ENCODE peak calls at places on chromosomes 1 and 21, in seven cellular contexts. One of them, this sample, is unnamed.

GRCh38 chr1:213070399-213070798 is 19.4 kb downstream of the RPS6KC1 start:
- DNase-seq in GM23248: peak; percentile 80
- DNase-seq in MM.1S: peak; percentile 87
- DNase-seq in OCI-LY7: peak; percentile 19
- DNase-seq in HCT116: no peak
- DNase-seq in GM23338: no peak
- DNase-seq in SK-N-SH: peak; percentile 7
- DNase-seq in this sample: peak; percentile 60

GRCh38 chr1:52253421-52253820 is 111.5 kb downstream of the ZFYVE9 start:
- DNase-seq in GM23248: no peak
- DNase-seq in MM.1S: no peak
- DNase-seq in OCI-LY7: no peak
- DNase-seq in HCT116: no peak
- DNase-seq in GM23338: no peak
- DNase-seq in SK-N-SH: no peak
- DNase-seq in this sample: no peak

GRCh38 chr21:31530918-31531705 is 128.4 kb upstream of the SOD1 start:
- DNase-seq in GM23248: peak; percentile 21
- DNase-seq in MM.1S: no peak
- DNase-seq in OCI-LY7: no peak
- DNase-seq in HCT116: no peak
- DNase-seq in GM23338: no peak
- DNase-seq in SK-N-SH: peak; percentile 77
- DNase-seq in this sample: no peak

GRCh38 chr1:89887270-89887669 is 66.4 kb downstream of the LRRC8D start:
- DNase-seq in GM23248: peak; percentile 83
- DNase-seq in MM.1S: no peak
- DNase-seq in OCI-LY7: no peak
- DNase-seq in HCT116: no peak
- DNase-seq in GM23338: no peak
- DNase-seq in SK-N-SH: no peak
- DNase-seq in this sample: no peak

GRCh38 chr1:151502035-151502728 is 9.0 kb upstream of the CGN start:
- DNase-seq in GM23248: no peak
- DNase-seq in MM.1S: no peak
- DNase-seq in OCI-LY7: no peak
- DNase-seq in HCT116: no peak
- DNase-seq in GM23338: no peak
- DNase-seq in SK-N-SH: no peak
- DNase-seq in this sample: no peak

GRCh38 chr1:229238674-229239415 is 32.1 kb upstream of the RAB4A start:
- DNase-seq in GM23248: peak; percentile 59
- DNase-seq in MM.1S: no peak
- DNase-seq in OCI-LY7: no peak
- DNase-seq in HCT116: no peak
- DNase-seq in GM23338: peak; percentile 30
- DNase-seq in SK-N-SH: no peak
- DNase-seq in this sample: no peak

GRCh38 chr1:204729516-204729915 is 44.0 kb upstream of the LRRN2 start:
- DNase-seq in GM23248: no peak
- DNase-seq in MM.1S: no peak
- DNase-seq in OCI-LY7: no peak
- DNase-seq in HCT116: no peak
- DNase-seq in GM23338: no peak
- DNase-seq in SK-N-SH: no peak
- DNase-seq in this sample: no peak

GRCh38 chr1:183882328-183883167 is 77.6 kb downstream of the RGL1 start:
- DNase-seq in GM23248: no peak
- DNase-seq in MM.1S: no peak
- DNase-seq in OCI-LY7: no peak
- DNase-seq in HCT116: no peak
- DNase-seq in GM23338: no peak
- DNase-seq in SK-N-SH: no peak
- DNase-seq in this sample: no peak

GRCh38 chr1:89881415-89882058 is 60.7 kb downstream of the LRRC8D start:
- DNase-seq in GM23248: no peak
- DNase-seq in MM.1S: no peak
- DNase-seq in OCI-LY7: no peak
- DNase-seq in HCT116: no peak
- DNase-seq in GM23338: no peak
- DNase-seq in SK-N-SH: no peak
- DNase-seq in this sample: no peak

GRCh38 chr1:218345673-218346390 is 696 bp downstream of the TGFB2 start:
- DNase-seq in GM23248: peak; percentile 89
- DNase-seq in MM.1S: peak; percentile 77
- DNase-seq in OCI-LY7: peak; percentile 11
- DNase-seq in HCT116: no peak
- DNase-seq in GM23338: peak; percentile 72
- DNase-seq in SK-N-SH: peak; percentile 89
- DNase-seq in this sample: peak; percentile 78

GRCh38 chr1:46532498-46533178 is 18.8 kb downstream of the KNCN start:
- DNase-seq in GM23248: peak; percentile 79
- DNase-seq in MM.1S: peak; percentile 15
- DNase-seq in OCI-LY7: peak; percentile 15
- DNase-seq in HCT116: no peak
- DNase-seq in GM23338: peak; percentile 85
- DNase-seq in SK-N-SH: peak; percentile 95
- DNase-seq in this sample: peak; percentile 48

GRCh38 chr21:17467829-17468228 is 45.0 kb upstream of the CXADR start:
- DNase-seq in GM23248: no peak
- DNase-seq in MM.1S: no peak
- DNase-seq in OCI-LY7: no peak
- DNase-seq in HCT116: no peak
- DNase-seq in GM23338: peak; percentile 17
- DNase-seq in SK-N-SH: no peak
- DNase-seq in this sample: no peak
- H2AFZ ChIP-seq in GM23248: peak overlapping the region; percentile 24
- H2AFZ ChIP-seq in MM.1S: no peak overlapping the region
- H2AFZ ChIP-seq in OCI-LY7: no peak overlapping the region
- H2AFZ ChIP-seq in HCT116: no peak overlapping the region
- H2AFZ ChIP-seq in GM23338: no peak overlapping the region
- H2AFZ ChIP-seq in SK-N-SH: no peak overlapping the region
- H2AFZ ChIP-seq in this sample: no peak overlapping the region

DNA sequence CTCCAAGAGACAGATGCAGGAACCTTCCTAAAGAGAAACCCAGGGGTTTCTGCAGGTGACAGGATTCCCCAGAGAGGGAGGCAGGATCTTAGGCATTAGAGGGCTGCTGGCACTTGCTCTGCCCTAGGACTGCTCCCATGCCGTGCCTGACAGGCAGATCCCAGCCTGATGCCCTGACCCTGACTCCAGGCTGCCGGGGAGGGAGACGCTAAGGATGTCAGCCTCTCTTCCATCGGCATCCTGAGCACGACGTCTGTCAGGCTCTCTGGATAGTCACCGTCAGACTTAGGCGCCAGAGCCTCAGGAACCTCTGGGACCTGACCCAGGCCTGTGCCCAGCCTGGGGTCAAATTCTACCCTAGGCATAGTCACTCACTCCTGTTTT is 157.1 kb downstream of the NPHP4 start:
- DNase-seq in GM23248: no peak
- DNase-seq in MM.1S: no peak
- DNase-seq in OCI-LY7: no peak
- DNase-seq in HCT116: no peak
- DNase-seq in GM23338: no peak
- DNase-seq in SK-N-SH: no peak
- DNase-seq in this sample: no peak
- H3K9me2 ChIP-seq in GM23248: no peaks in the 10 kb centered on the region
- H3K9me2 ChIP-seq in MM.1S: no peaks in the 10 kb centered on the region
- H3K9me2 ChIP-seq in OCI-LY7: no peaks in the 10 kb centered on the region
- H3K9me2 ChIP-seq in HCT116: no peaks in the 10 kb centered on the region
- H3K9me2 ChIP-seq in GM23338: no peaks in the 10 kb centered on the region
- H3K9me2 ChIP-seq in SK-N-SH: no peaks in the 10 kb centered on the region
- H3K9me2 ChIP-seq in this sample: no peaks in the 10 kb centered on the region

GRCh38 chr21:14589855-14590563 is 43.9 kb upstream of the SAMSN1 start:
- DNase-seq in GM23248: no peak
- DNase-seq in MM.1S: peak; percentile 84
- DNase-seq in OCI-LY7: peak; percentile 11
- DNase-seq in HCT116: no peak
- DNase-seq in GM23338: no peak
- DNase-seq in SK-N-SH: no peak
- DNase-seq in this sample: no peak
- H2AFZ ChIP-seq in GM23248: no peak overlapping the region
- H2AFZ ChIP-seq in MM.1S: peak overlapping the region; percentile 46
- H2AFZ ChIP-seq in OCI-LY7: peak overlapping the region; percentile 83
- H2AFZ ChIP-seq in HCT116: no peak overlapping the region
- H2AFZ ChIP-seq in GM23338: no peak overlapping the region
- H2AFZ ChIP-seq in SK-N-SH: no peak overlapping the region
- H2AFZ ChIP-seq in this sample: no peak overlapping the region

GRCh38 chr21:46203203-46203600 is 18.9 kb upstream of the SPATC1L start:
- DNase-seq in GM23248: no peak
- DNase-seq in MM.1S: no peak
- DNase-seq in OCI-LY7: no peak
- DNase-seq in HCT116: no peak
- DNase-seq in GM23338: no peak
- DNase-seq in SK-N-SH: peak; percentile 2
- DNase-seq in this sample: no peak
- H3K9me2 ChIP-seq in GM23248: no peaks in the 10 kb centered on the region
- H3K9me2 ChIP-seq in MM.1S: no peaks in the 10 kb centered on the region
- H3K9me2 ChIP-seq in OCI-LY7: no peaks in the 10 kb centered on the region
- H3K9me2 ChIP-seq in HCT116: no peaks in the 10 kb centered on the region
- H3K9me2 ChIP-seq in GM23338: no peaks in the 10 kb centered on the region
- H3K9me2 ChIP-seq in SK-N-SH: no peaks in the 10 kb centered on the region
- H3K9me2 ChIP-seq in this sample: no peaks in the 10 kb centered on the region

DNA sequence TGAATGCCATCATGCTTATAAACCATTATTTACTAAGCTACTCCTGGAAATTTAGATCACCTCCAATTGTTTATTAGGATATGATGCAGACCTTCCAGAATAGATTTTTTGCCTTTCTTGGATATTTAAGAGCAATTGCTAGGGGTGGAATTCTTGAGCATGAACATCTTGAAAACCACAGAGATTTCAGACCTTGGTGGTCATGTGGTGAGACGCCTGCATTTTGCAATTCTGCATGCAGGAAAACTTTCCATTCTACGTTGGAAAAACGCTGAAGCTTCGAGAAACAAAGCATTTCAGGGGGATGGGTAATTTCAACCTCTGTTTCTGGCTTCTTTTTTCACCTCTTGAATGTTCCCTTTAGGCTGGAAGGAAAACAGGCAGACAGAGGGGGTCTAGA is 596.3 kb downstream of the KIF26B start:
- DNase-seq in GM23248: peak; percentile 59
- DNase-seq in MM.1S: no peak
- DNase-seq in OCI-LY7: no peak
- DNase-seq in HCT116: no peak
- DNase-seq in GM23338: no peak
- DNase-seq in SK-N-SH: no peak
- DNase-seq in this sample: no peak
- H2AFZ ChIP-seq in GM23248: peak overlapping the region; percentile 23
- H2AFZ ChIP-seq in MM.1S: no peak overlapping the region
- H2AFZ ChIP-seq in OCI-LY7: no peak overlapping the region
- H2AFZ ChIP-seq in HCT116: no peak overlapping the region
- H2AFZ ChIP-seq in GM23338: no peak overlapping the region
- H2AFZ ChIP-seq in SK-N-SH: no peak overlapping the region
- H2AFZ ChIP-seq in this sample: no peak overlapping the region

DNA sequence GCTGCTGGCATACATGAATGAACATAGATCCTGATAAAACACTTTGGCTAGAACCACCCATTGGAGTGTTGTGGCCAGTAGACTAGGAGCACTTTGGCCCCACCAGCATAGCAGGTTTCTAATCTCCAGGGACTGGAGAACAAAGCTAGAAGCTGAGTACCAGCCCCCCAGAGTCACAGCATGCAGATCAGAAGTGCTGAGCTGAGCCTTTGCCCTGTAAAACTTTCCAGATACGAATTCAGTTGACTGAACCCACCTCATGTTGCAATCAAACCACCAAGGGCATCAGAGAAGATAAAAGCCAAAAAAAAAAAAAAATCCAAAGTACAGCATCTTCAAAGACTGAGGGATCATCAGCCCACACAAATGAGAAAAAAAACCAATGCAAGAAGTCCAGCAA is 8.7 kb upstream of the CD53 start:
- DNase-seq in GM23248: no peak
- DNase-seq in MM.1S: no peak
- DNase-seq in OCI-LY7: no peak
- DNase-seq in HCT116: no peak
- DNase-seq in GM23338: no peak
- DNase-seq in SK-N-SH: no peak
- DNase-seq in this sample: no peak
- H3K9me2 ChIP-seq in GM23248: no peaks in the 10 kb centered on the region
- H3K9me2 ChIP-seq in MM.1S: no peaks in the 10 kb centered on the region
- H3K9me2 ChIP-seq in OCI-LY7: no peaks in the 10 kb centered on the region
- H3K9me2 ChIP-seq in HCT116: no peaks in the 10 kb centered on the region
- H3K9me2 ChIP-seq in GM23338: peaks cover 6% of the 10 kb centered on the region
- H3K9me2 ChIP-seq in SK-N-SH: no peaks in the 10 kb centered on the region
- H3K9me2 ChIP-seq in this sample: no peaks in the 10 kb centered on the region

DNA sequence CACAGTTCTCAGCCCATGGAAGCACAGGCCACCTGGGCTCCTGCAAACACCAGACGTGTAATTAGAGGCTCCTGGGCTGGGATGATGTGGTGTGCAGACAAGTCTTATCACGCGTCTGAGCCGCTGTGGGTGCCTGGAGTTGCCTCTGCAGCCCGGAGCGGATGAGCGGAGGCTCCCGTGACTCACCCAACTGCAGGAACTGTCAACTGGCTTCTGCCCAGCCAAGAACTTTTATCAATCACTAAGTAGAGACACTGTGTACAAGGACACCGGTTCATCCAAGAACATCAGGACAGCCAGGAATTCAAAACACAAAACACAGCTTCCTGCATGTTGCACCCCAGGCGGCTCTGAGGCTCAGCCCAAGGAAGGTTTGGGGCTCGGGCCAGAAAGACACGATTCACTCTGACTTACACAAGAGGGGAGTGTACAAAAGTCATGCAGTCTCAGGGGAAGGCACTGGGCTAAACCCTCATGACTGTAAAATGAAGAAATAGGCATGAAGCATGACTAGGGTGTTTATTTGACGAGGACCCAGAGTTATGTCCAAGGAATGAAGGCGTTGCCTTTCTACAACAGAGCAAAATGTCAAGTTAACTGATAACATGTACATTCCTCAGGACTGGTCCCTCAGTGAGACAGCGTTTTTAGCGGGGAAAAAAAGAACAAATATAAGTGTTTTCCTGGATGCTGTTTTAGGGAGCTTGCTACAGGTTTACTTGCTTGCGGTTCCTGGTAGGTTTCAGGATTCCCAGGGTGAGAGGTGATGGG is 21.1 kb downstream of the ERRFI1 start:
- DNase-seq in GM23248: peak; percentile 97
- DNase-seq in MM.1S: no peak
- DNase-seq in OCI-LY7: no peak
- DNase-seq in HCT116: no peak
- DNase-seq in GM23338: no peak
- DNase-seq in SK-N-SH: peak; percentile 48
- DNase-seq in this sample: no peak
- H2AFZ ChIP-seq in GM23248: peak overlapping the region; percentile 25
- H2AFZ ChIP-seq in MM.1S: no peak overlapping the region
- H2AFZ ChIP-seq in OCI-LY7: no peak overlapping the region
- H2AFZ ChIP-seq in HCT116: no peak overlapping the region
- H2AFZ ChIP-seq in GM23338: no peak overlapping the region
- H2AFZ ChIP-seq in SK-N-SH: no peak overlapping the region
- H2AFZ ChIP-seq in this sample: no peak overlapping the region

DNA sequence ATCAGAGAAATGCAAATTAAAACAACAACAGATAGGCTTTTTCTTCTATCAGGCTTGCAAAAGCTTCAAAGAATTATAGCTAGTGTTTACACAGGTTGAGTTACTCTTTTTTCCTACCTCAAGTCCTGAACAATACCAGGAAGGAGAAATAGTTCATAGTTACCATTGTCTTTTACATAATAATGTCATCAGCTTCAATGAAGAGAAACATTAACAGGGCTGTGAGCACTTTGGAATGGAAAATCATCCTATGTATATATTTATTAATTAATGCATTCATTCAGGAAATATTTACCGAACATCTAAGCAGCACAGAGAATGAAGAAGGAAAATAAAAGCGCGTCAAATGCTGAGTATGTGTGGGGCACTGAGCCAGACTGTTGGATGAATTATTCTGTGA is 197.3 kb downstream of the ZBTB18 start:
- DNase-seq in GM23248: no peak
- DNase-seq in MM.1S: no peak
- DNase-seq in OCI-LY7: no peak
- DNase-seq in HCT116: no peak
- DNase-seq in GM23338: no peak
- DNase-seq in SK-N-SH: no peak
- DNase-seq in this sample: no peak
- H3K9me2 ChIP-seq in GM23248: no peaks in the 10 kb centered on the region
- H3K9me2 ChIP-seq in MM.1S: no peaks in the 10 kb centered on the region
- H3K9me2 ChIP-seq in OCI-LY7: no peaks in the 10 kb centered on the region
- H3K9me2 ChIP-seq in HCT116: no peaks in the 10 kb centered on the region
- H3K9me2 ChIP-seq in GM23338: peaks cover 5% of the 10 kb centered on the region
- H3K9me2 ChIP-seq in SK-N-SH: no peaks in the 10 kb centered on the region
- H3K9me2 ChIP-seq in this sample: no peaks in the 10 kb centered on the region

This sample was measured in Karpas-422.